ENCODE peak calls at places on chromosomes 5 and 9, in five cellular contexts. N is tibial nerve, T is heart left ventricle, R is lower leg skin, M is HCT116. V is an unnamed sample.

GRCh38 chr5:149857499-149857898 is 87.1 kb downstream of the PDE6A start:
- DNase-seq in R (peak), T (peak), M (no peak), N (peak), V (no peak)

GRCh38 chr9:83002329-83002728 is 60.6 kb downstream of the RASEF start:
- DNase-seq in N (no peak), R (no peak), M (no peak), T (no peak), V (no peak)

GRCh38 chr9:126528111-126528510 is 85.6 kb upstream of the LMX1B start:
- DNase-seq in T (no peak), M (no peak), N (no peak), R (no peak), V (no peak)

GRCh38 chr5:124963236-124963929 is 216.9 kb upstream of the ZNF608 start:
- DNase-seq in M (no peak), R (no peak), T (no peak), N (no peak), V (peak)

GRCh38 chr9:87888501-87888900 is 5.8 kb downstream of the SPATA31E1 start:
- DNase-seq in N (no peak), R (no peak), T (no peak), M (no peak), V (no peak)

GRCh38 chr9:126752881-126753670 is 51.8 kb upstream of the ZBTB43 start:
- DNase-seq in N (no peak), T (no peak), R (peak), M (no peak), V (no peak)

GRCh38 chr9:99466787-99467186 is 244.7 kb downstream of the SEC61B start:
- DNase-seq in T (no peak), R (no peak), N (no peak), M (no peak), V (no peak)

GRCh38 chr5:39072915-39073758 is 1.1 kb downstream of the RICTOR start:
- DNase-seq in R (peak), N (peak), T (peak), M (no peak), V (peak)

GRCh38 chr5:73625314-73625904 is 587 bp upstream of the ARHGEF28 start:
- DNase-seq in T (peak), R (no peak), N (no peak), M (no peak), V (no peak)

GRCh38 chr9:117491491-117491890 is 76.6 kb upstream of the ASTN2 start:
- DNase-seq in N (no peak), R (no peak), M (no peak), T (no peak), V (no peak)

GRCh38 chr5:134226441-134227192 is 744 bp upstream of the PPP2CA start:
- DNase-seq in N (peak), T (no peak), R (no peak), M (no peak), V (no peak)
- TF ChIP-seq POLR2A in N (peak), T (no peak), R (no peak), M (no peak), V (no peak)

GRCh38 chr9:114387678-114388431 is at the start of gene AKNA:
- DNase-seq in T (peak), N (peak), R (peak), M (no peak), V (peak)
- TF ChIP-seq POLR2A in T (peak), N (peak), R (no peak), M (no peak), V (peak)

GRCh38 chr9:131220485-131220884 is 55.8 kb downstream of the FAM78A start:
- DNase-seq in M (no peak), N (no peak), T (no peak), R (no peak), V (no peak)

GRCh38 chr9:131214931-131215330 is 61.4 kb downstream of the FAM78A start:
- DNase-seq in N (no peak), T (no peak), M (no peak), R (no peak), V (no peak)

GRCh38 chr9:131216806-131217205 is 59.5 kb downstream of the FAM78A start:
- DNase-seq in M (no peak), R (no peak), T (no peak), N (no peak), V (no peak)

GRCh38 chr9:131217321-131218031 is 58.8 kb downstream of the FAM78A start:
- DNase-seq in N (no peak), R (no peak), M (no peak), T (no peak), V (no peak)

GRCh38 chr9:131218370-131218769 is 57.9 kb downstream of the FAM78A start:
- DNase-seq in R (no peak), N (no peak), T (no peak), M (no peak), V (no peak)
- TF ChIP-seq POLR2A in R (no peak), N (no peak), T (no peak), M (no peak), V (no peak)

DNA sequence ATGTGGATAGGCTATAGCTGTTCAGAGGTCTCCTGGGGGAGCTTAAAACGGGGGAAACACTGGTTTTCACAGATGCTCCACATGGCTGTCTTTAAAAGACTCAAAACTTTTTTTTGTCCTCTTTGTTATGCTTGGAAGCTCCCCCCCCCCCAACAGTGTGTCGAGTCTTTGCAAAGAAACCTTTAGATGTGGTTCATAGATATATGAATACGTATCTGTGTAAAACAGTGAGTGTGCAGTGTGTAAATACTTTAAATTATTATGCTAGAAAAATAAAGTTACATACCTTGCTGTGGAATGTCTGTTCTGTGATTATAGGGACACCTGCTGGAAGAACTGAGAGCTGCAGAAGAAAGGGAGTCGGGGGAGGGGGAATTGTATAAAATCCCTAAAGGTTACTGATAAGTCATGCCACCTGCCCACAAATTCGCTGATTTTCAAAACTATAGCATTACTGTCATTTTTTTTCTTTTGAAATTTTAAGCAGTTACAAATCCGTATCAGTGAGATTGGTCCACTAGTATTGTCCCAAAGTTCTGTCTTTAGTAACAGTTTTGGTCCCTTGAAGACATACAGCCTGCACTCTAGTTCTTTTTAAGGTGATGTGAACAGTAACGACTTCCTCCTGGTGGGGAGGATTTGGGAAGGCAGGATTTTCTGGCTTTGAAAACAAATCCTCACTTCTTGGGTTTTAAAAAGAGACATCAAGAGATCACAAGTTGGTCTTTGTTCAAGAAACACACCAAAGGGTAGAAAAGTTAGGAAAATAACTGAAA is 22.9 kb downstream of the RGMB start:
- DNase-seq in T (no peak), N (peak), M (no peak), R (no peak), V (peak)
- TF ChIP-seq POLR2A in T (no peak), N (no peak), M (no peak), R (no peak), V (no peak)

GRCh38 chr9:128006360-128007024 is 25.7 kb upstream of the EEIG1 start:
- DNase-seq in T (no peak), M (no peak), R (no peak), N (no peak), V (no peak)

GRCh38 chr9:128009639-128010038 is 28.9 kb upstream of the EEIG1 start:
- DNase-seq in N (no peak), M (no peak), R (no peak), T (no peak), V (no peak)

GRCh38 chr9:128005938-128006337 is 25.1 kb upstream of the EEIG1 start:
- DNase-seq in N (no peak), T (peak), R (no peak), M (no peak), V (no peak)

GRCh38 chr9:128008171-128008570 is 27.4 kb upstream of the EEIG1 start:
- DNase-seq in M (no peak), N (no peak), R (no peak), T (no peak), V (no peak)

DNA sequence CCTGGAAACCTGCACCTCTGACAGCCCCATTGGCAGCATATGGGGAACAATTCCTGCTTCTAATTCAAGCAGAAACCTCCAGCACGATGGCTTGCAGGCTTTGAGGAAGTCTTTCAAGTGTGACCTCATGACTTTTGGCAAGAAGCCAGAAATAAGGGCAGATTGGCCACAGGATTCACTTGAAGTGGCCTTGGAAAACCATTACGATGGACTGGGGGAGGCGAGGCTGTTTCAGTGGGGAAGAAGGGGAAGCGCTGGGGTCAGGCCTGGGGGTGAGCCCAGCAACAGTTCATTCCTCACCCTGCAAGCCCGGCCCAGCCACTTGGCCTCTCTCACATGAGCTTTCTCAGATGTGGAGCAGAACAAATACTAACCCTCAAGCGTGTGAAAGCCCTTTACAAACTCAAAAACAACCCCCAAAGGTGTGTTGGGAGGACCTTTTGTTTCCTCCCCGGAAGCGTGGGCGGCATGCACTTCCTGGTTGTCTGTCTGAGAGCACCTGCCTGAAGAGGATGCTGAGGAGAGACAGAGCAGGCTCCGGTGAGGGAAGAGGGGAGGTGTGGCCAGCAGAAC is 26.9 kb upstream of the EEIG1 start:
- DNase-seq in R (peak), T (peak), M (peak), N (peak), V (peak)
- TF ChIP-seq POLR2A in R (no peak), T (no peak), M (no peak), N (no peak), V (no peak)